ENCODE peak calls at places on chromosomes 3 and 15, in five cellular contexts. One of them, this sample, is unnamed.

GRCh38 chr3:8938021-8938420 is 25.3 kb downstream of the RAD18 start:
- DNase-seq in ELR: peak
- DNase-seq in CD8-positive, alpha-beta T cell: no peak
- DNase-seq in Right ventricle myocardium inferior: no peak
- DNase-seq in C1 segment of cervical spinal cord: no peak
- DNase-seq in this sample: no peak

GRCh38 chr3:125556314-125556713 is 36.3 kb upstream of the SNX4 start:
- DNase-seq in ELR: peak
- DNase-seq in C1 segment of cervical spinal cord: no peak
- DNase-seq in Right ventricle myocardium inferior: no peak
- DNase-seq in CD8-positive, alpha-beta T cell: no peak
- DNase-seq in this sample: no peak

GRCh38 chr3:153960701-153961100 is 160.5 kb upstream of the ARHGEF26 start:
- DNase-seq in CD8-positive, alpha-beta T cell: no peak
- DNase-seq in C1 segment of cervical spinal cord: no peak
- DNase-seq in ELR: no peak
- DNase-seq in Right ventricle myocardium inferior: no peak
- DNase-seq in this sample: no peak

GRCh38 chr15:43511012-43511885 is 6.2 kb upstream of the MAP1A start:
- DNase-seq in C1 segment of cervical spinal cord: no peak
- DNase-seq in CD8-positive, alpha-beta T cell: no peak
- DNase-seq in Right ventricle myocardium inferior: no peak
- DNase-seq in ELR: peak
- DNase-seq in this sample: no peak

GRCh38 chr3:17039579-17039978 is 154.8 kb downstream of the PLCL2 start:
- DNase-seq in C1 segment of cervical spinal cord: no peak
- DNase-seq in CD8-positive, alpha-beta T cell: no peak
- DNase-seq in ELR: peak
- DNase-seq in Right ventricle myocardium inferior: no peak
- DNase-seq in this sample: no peak

GRCh38 chr3:12553921-12554391 is 2.9 kb upstream of the MKRN2 start:
- DNase-seq in C1 segment of cervical spinal cord: no peak
- DNase-seq in Right ventricle myocardium inferior: peak
- DNase-seq in ELR: peak
- DNase-seq in CD8-positive, alpha-beta T cell: no peak
- DNase-seq in this sample: peak

GRCh38 chr3:197124713-197125112 is 95.1 kb upstream of the MELTF start:
- DNase-seq in Right ventricle myocardium inferior: no peak
- DNase-seq in C1 segment of cervical spinal cord: no peak
- DNase-seq in ELR: no peak
- DNase-seq in CD8-positive, alpha-beta T cell: no peak
- DNase-seq in this sample: no peak

GRCh38 chr3:194326192-194327029 is 24.7 kb downstream of the CPN2 start:
- DNase-seq in C1 segment of cervical spinal cord: no peak
- DNase-seq in ELR: peak
- DNase-seq in CD8-positive, alpha-beta T cell: no peak
- DNase-seq in Right ventricle myocardium inferior: no peak
- DNase-seq in this sample: no peak

GRCh38 chr3:153439780-153440179 is 277.8 kb downstream of the RAP2B start:
- DNase-seq in CD8-positive, alpha-beta T cell: no peak
- DNase-seq in C1 segment of cervical spinal cord: no peak
- DNase-seq in ELR: peak
- DNase-seq in Right ventricle myocardium inferior: no peak
- DNase-seq in this sample: no peak

GRCh38 chr3:50194128-50194902 is 2.9 kb downstream of the GNAT1 start:
- DNase-seq in Right ventricle myocardium inferior: peak
- DNase-seq in CD8-positive, alpha-beta T cell: peak
- DNase-seq in ELR: peak
- DNase-seq in C1 segment of cervical spinal cord: peak
- DNase-seq in this sample: peak

GRCh38 chr3:127170794-127171193 is 22.1 kb upstream of the PRR23E start:
- DNase-seq in Right ventricle myocardium inferior: no peak
- DNase-seq in CD8-positive, alpha-beta T cell: no peak
- DNase-seq in C1 segment of cervical spinal cord: no peak
- DNase-seq in ELR: peak
- DNase-seq in this sample: no peak

GRCh38 chr15:84982301-84982920 is 755 bp downstream of the PDE8A start:
- DNase-seq in Right ventricle myocardium inferior: peak
- DNase-seq in C1 segment of cervical spinal cord: peak
- DNase-seq in ELR: peak
- DNase-seq in CD8-positive, alpha-beta T cell: no peak
- DNase-seq in this sample: peak

GRCh38 chr3:32817561-32818430 is at the start of gene TRIM71:
- DNase-seq in C1 segment of cervical spinal cord: no peak
- DNase-seq in ELR: no peak
- DNase-seq in Right ventricle myocardium inferior: no peak
- DNase-seq in CD8-positive, alpha-beta T cell: no peak
- DNase-seq in this sample: peak

GRCh38 chr3:56364665-56365064 is 103.6 kb downstream of the ERC2 start:
- DNase-seq in Right ventricle myocardium inferior: no peak
- DNase-seq in C1 segment of cervical spinal cord: no peak
- DNase-seq in CD8-positive, alpha-beta T cell: no peak
- DNase-seq in ELR: no peak
- DNase-seq in this sample: no peak

GRCh38 chr3:99332276-99332675 is 306.1 kb upstream of the COL8A1 start:
- DNase-seq in CD8-positive, alpha-beta T cell: no peak
- DNase-seq in ELR: no peak
- DNase-seq in Right ventricle myocardium inferior: no peak
- DNase-seq in C1 segment of cervical spinal cord: no peak
- DNase-seq in this sample: no peak

GRCh38 chr15:81419304-81419943 is 45.4 kb upstream of the TMC3 start:
- DNase-seq in CD8-positive, alpha-beta T cell: no peak
- DNase-seq in ELR: peak
- DNase-seq in Right ventricle myocardium inferior: no peak
- DNase-seq in C1 segment of cervical spinal cord: no peak
- DNase-seq in this sample: no peak

GRCh38 chr3:108090066-108090700 is 648 bp downstream of the CD47 start:
- DNase-seq in Right ventricle myocardium inferior: peak
- DNase-seq in C1 segment of cervical spinal cord: peak
- DNase-seq in CD8-positive, alpha-beta T cell: peak
- DNase-seq in ELR: peak
- DNase-seq in this sample: peak

GRCh38 chr3:147410126-147410517 is 957 bp downstream of the ZIC1 start:
- DNase-seq in CD8-positive, alpha-beta T cell: no peak
- DNase-seq in ELR: peak
- DNase-seq in Right ventricle myocardium inferior: no peak
- DNase-seq in C1 segment of cervical spinal cord: no peak
- DNase-seq in this sample: no peak

GRCh38 chr3:67653425-67654098 is 850 bp downstream of the SUCLG2 start:
- DNase-seq in CD8-positive, alpha-beta T cell: no peak
- DNase-seq in C1 segment of cervical spinal cord: no peak
- DNase-seq in Right ventricle myocardium inferior: no peak
- DNase-seq in ELR: peak
- DNase-seq in this sample: no peak

GRCh38 chr3:55243686-55244085 is 243.4 kb downstream of the WNT5A start:
- DNase-seq in C1 segment of cervical spinal cord: no peak
- DNase-seq in CD8-positive, alpha-beta T cell: no peak
- DNase-seq in ELR: no peak
- DNase-seq in Right ventricle myocardium inferior: no peak
- DNase-seq in this sample: no peak

GRCh38 chr3:195200010-195200822 is 70.7 kb downstream of the XXYLT1 start:
- DNase-seq in C1 segment of cervical spinal cord: no peak
- DNase-seq in ELR: no peak
- DNase-seq in Right ventricle myocardium inferior: no peak
- DNase-seq in CD8-positive, alpha-beta T cell: no peak
- DNase-seq in this sample: no peak

GRCh38 chr3:149575213-149575961 is 82.4 kb downstream of the WWTR1 start:
- DNase-seq in CD8-positive, alpha-beta T cell: no peak
- DNase-seq in ELR: peak
- DNase-seq in Right ventricle myocardium inferior: peak
- DNase-seq in C1 segment of cervical spinal cord: no peak
- DNase-seq in this sample: no peak

This sample was measured in memory B cell.